ENCODE peak calls at places on chromosome 13, in six cellular contexts. C, G, W, R, S and N are unnamed samples.

GRCh38 chr13:84574851-84575250 is 692.6 kb upstream of the SLITRK1 start:
- DNase-seq in R (no peak), S (no peak), W (no peak), C (peak), G (no peak), N (no peak)

GRCh38 chr13:36680918-36681317 is 7.1 kb downstream of the SERTM1 start:
- DNase-seq in C (no peak), G (no peak), S (no peak), W (no peak), R (no peak), N (no peak)

GRCh38 chr13:19959141-19959830 is 759 bp downstream of the ZMYM2 start:
- DNase-seq in C (peak), R (peak), G (peak), S (peak), W (peak), N (peak)

GRCh38 chr13:100751826-100752225 is 77.2 kb upstream of the TMTC4 start:
- DNase-seq in S (no peak), W (no peak), G (no peak), R (no peak), C (no peak), N (no peak)

GRCh38 chr13:98575009-98575866 is 1.7 kb downstream of the STK24 start:
- DNase-seq in W (no peak), C (peak), S (no peak), G (no peak), R (no peak), N (no peak)

GRCh38 chr13:24982333-24982999 is 113.5 kb upstream of the PABPC3 start:
- DNase-seq in W (no peak), S (no peak), R (no peak), G (no peak), C (no peak), N (no peak)

GRCh38 chr13:21436582-21436981 is 22.5 kb downstream of the ZDHHC20 start:
- DNase-seq in R (no peak), G (no peak), C (no peak), W (no peak), S (no peak), N (no peak)

GRCh38 chr13:78121001-78121400 is 202.4 kb upstream of the EDNRB start:
- DNase-seq in S (no peak), C (no peak), W (no peak), R (no peak), G (no peak), N (no peak)